ENCODE peak calls at places on chromosomes 1 and 21, in four cellular contexts. H is DMS153; Z is DMS53; C is CD4-positive, alpha-beta memory T cell. J is an unnamed sample.

GRCh38 chr1:80218112-80218511 is 1211.6 kb upstream of the ADGRL4 start:
- DNase-seq in C (no peak), H (peak; percentile 8), Z (peak; percentile 84), J (no peak)

GRCh38 chr1:158007180-158007579 is 13.7 kb downstream of the KIRREL1 start:
- DNase-seq in H (no peak), Z (no peak), C (no peak), J (no peak)

GRCh38 chr21:28431022-28431421 is 561.7 kb downstream of the LTN1 start:
- DNase-seq in Z (no peak), H (no peak), C (no peak), J (no peak)

GRCh38 chr1:58891347-58891746 is 107.5 kb upstream of the JUN start:
- DNase-seq in Z (no peak), C (no peak), H (no peak), J (no peak)

GRCh38 chr1:244878681-244879080 is 14.3 kb upstream of the HNRNPU start:
- DNase-seq in H (no peak), C (no peak), Z (no peak), J (no peak)

GRCh38 chr1:93681549-93682412 is at the start of gene BCAR3:
- DNase-seq in Z (peak; percentile 82), H (peak; percentile 59), C (no peak), J (peak; percentile 32)

GRCh38 chr1:61184035-61184713 is 101.8 kb downstream of the NFIA start:
- DNase-seq in Z (peak; percentile 99), C (no peak), H (peak; percentile 79), J (no peak)

GRCh38 chr1:115411388-115412063 is 73.5 kb upstream of the NGF start:
- DNase-seq in C (no peak), H (no peak), Z (peak; percentile 58), J (no peak)

GRCh38 chr1:41936107-41936506 is 17.4 kb upstream of the HIVEP3 start:
- DNase-seq in H (peak; percentile 96), Z (peak; percentile 98), C (no peak), J (no peak)

GRCh38 chr1:1181129-1181937 is 7.7 kb downstream of the TTLL10 start:
- DNase-seq in H (no peak), Z (no peak), C (no peak), J (no peak)

GRCh38 chr1:67748630-67749029 is 63.6 kb downstream of the GADD45A start:
- DNase-seq in C (no peak), Z (peak; percentile 95), H (no peak), J (no peak)

GRCh38 chr1:154698320-154699096 is 90.5 kb upstream of the ADAR start:
- DNase-seq in C (no peak), H (no peak), Z (peak; percentile 35), J (no peak)

GRCh38 chr1:85339089-85339488 is 62.7 kb upstream of the BCL10 start:
- DNase-seq in H (no peak), C (no peak), Z (no peak), J (no peak)

GRCh38 chr1:216616425-216616824 is 106.8 kb downstream of the ESRRG start:
- DNase-seq in H (peak; percentile 84), Z (no peak), C (no peak), J (no peak)

GRCh38 chr1:201361652-201362504 is 15.6 kb downstream of the TNNT2 start:
- DNase-seq in C (no peak), H (peak; percentile 45), Z (peak; percentile 79), J (no peak)

GRCh38 chr1:169833179-169833901 is 38.6 kb upstream of the METTL18 start:
- DNase-seq in Z (no peak), C (no peak), H (no peak), J (no peak)

GRCh38 chr1:39828734-39829133 is 40.1 kb upstream of the BMP8B start:
- DNase-seq in H (no peak), C (no peak), Z (no peak), J (no peak)

GRCh38 chr1:246004281-246004680 is 502.8 kb downstream of the SMYD3 start:
- DNase-seq in Z (no peak), C (no peak), H (no peak), J (no peak)

GRCh38 chr1:6365047-6365446 is 28.5 kb downstream of the ACOT7 start:
- DNase-seq in H (no peak), Z (no peak), C (peak; percentile 64), J (peak; percentile 68)

GRCh38 chr1:7505094-7505838 is 265.8 kb upstream of the VAMP3 start:
- DNase-seq in Z (no peak), H (no peak), C (no peak), J (no peak)

GRCh38 chr1:115337633-115338456 is at the start of gene NGF:
- DNase-seq in Z (peak; percentile 78), H (no peak), C (no peak), J (no peak)

GRCh38 chr1:43338001-43338400 is 383 bp downstream of the MPL start:
- DNase-seq in Z (no peak), H (no peak), C (no peak), J (no peak)

GRCh38 chr1:110617116-110617515 is 11.0 kb upstream of the KCNA2 start:
- DNase-seq in H (no peak), Z (peak; percentile 33), C (no peak), J (no peak)

GRCh38 chr1:6703016-6703415 is 1.4 kb upstream of the DNAJC11 start:
- DNase-seq in Z (no peak), C (no peak), H (no peak), J (no peak)

GRCh38 chr1:216500273-216500967 is 77.2 kb upstream of the USH2A start:
- DNase-seq in C (no peak), H (peak; percentile 27), Z (no peak), J (no peak)

GRCh38 chr1:82830695-82831380 is 1030.1 kb downstream of the ADGRL2 start:
- DNase-seq in H (no peak), C (no peak), Z (no peak), J (no peak)

GRCh38 chr1:157703981-157704380 is 3.4 kb upstream of the FCRL3 start:
- DNase-seq in H (no peak), Z (no peak), C (no peak), J (no peak)

GRCh38 chr1:38026592-38027200 is 14.2 kb downstream of the UTP11 start:
- DNase-seq in H (peak; percentile 53), C (peak; percentile 46), Z (peak; percentile 73), J (no peak)